ENCODE peak calls at places on chromosomes 2 and 18, in ten cellular contexts. R, O, F, V, C, P, J, E, K and N are unnamed samples.

GRCh38 chr18:22701326-22701725 is 231.8 kb upstream of the RBBP8 start:
- DNase-seq in R (no peak), O (no peak), F (no peak), V (no peak), C (no peak), P (no peak), J (no peak), E (no peak), K (no peak), N (no peak)

GRCh38 chr2:218780851-218781690 is 876 bp upstream of the CYP27A1 start:
- DNase-seq in R (peak; percentile 16), O (peak; percentile 80), F (no peak), V (no peak), C (peak; percentile 19), P (no peak), J (no peak), E (no peak), K (no peak), N (no peak)

GRCh38 chr2:120502761-120503160 is 156.8 kb downstream of the INHBB start:
- DNase-seq in R (no peak), O (no peak), F (no peak), V (no peak), C (no peak), P (no peak), J (no peak), E (no peak), K (no peak), N (no peak)

GRCh38 chr2:238426568-238427434 is at the start of gene ASB1:
- DNase-seq in R (peak; percentile 74), O (peak; percentile 81), F (peak; percentile 70), V (peak; percentile 94), C (peak; percentile 42), P (peak; percentile 74), J (peak; percentile 84), E (peak; percentile 58), K (peak; percentile 92), N (peak; percentile 95)

GRCh38 chr2:129894616-129895015 is 84.8 kb upstream of the RAB6C start:
- DNase-seq in R (no peak), O (no peak), F (no peak), V (no peak), C (no peak), P (no peak), J (no peak), E (no peak), K (peak; percentile 66), N (no peak)

GRCh38 chr2:239723486-239724193 is 301.5 kb downstream of the NDUFA10 start:
- DNase-seq in R (no peak), O (no peak), F (no peak), V (peak; percentile 30), C (no peak), P (no peak), J (no peak), E (no peak), K (peak; percentile 73), N (no peak)

GRCh38 chr2:207088276-207088675 is 77.5 kb downstream of the KLF7 start:
- DNase-seq in R (no peak), O (no peak), F (no peak), V (no peak), C (no peak), P (no peak), J (no peak), E (no peak), K (no peak), N (no peak)

GRCh38 chr18:60981651-60982050 is 351.6 kb upstream of the CDH20 start:
- DNase-seq in R (no peak), O (no peak), F (no peak), V (no peak), C (no peak), P (no peak), J (no peak), E (no peak), K (no peak), N (no peak)

GRCh38 chr2:84962917-84963316 is 8.0 kb upstream of the KCMF1 start:
- DNase-seq in R (no peak), O (no peak), F (no peak), V (no peak), C (no peak), P (no peak), J (no peak), E (no peak), K (no peak), N (no peak)

GRCh38 chr2:121095257-121096080 is 189.5 kb downstream of the TFCP2L1 start:
- DNase-seq in R (peak; percentile 90), O (peak; percentile 54), F (no peak), V (peak; percentile 92), C (peak; percentile 84), P (no peak), J (peak; percentile 71), E (peak; percentile 72), K (no peak), N (peak; percentile 56)

GRCh38 chr2:221477697-221478096 is 94.4 kb downstream of the EPHA4 start:
- DNase-seq in R (no peak), O (no peak), F (no peak), V (no peak), C (no peak), P (no peak), J (no peak), E (no peak), K (no peak), N (no peak)

GRCh38 chr2:197286805-197287595 is 23.6 kb downstream of the ANKRD44 start:
- DNase-seq in R (no peak), O (peak; percentile 39), F (peak; percentile 73), V (no peak), C (no peak), P (peak; percentile 47), J (peak; percentile 57), E (peak; percentile 84), K (no peak), N (peak; percentile 52)

GRCh38 chr2:150309681-150310080 is 177.8 kb downstream of the RND3 start:
- DNase-seq in R (no peak), O (peak; percentile 76), F (no peak), V (no peak), C (no peak), P (no peak), J (no peak), E (peak; percentile 53), K (no peak), N (no peak)

GRCh38 chr2:46460241-46460921 is 19.0 kb upstream of the TMEM247 start:
- DNase-seq in R (no peak), O (no peak), F (no peak), V (no peak), C (peak; percentile 30), P (peak; percentile 55), J (peak; percentile 79), E (peak; percentile 46), K (peak; percentile 72), N (no peak)

GRCh38 chr2:218285604-218286003 is 6.7 kb downstream of the TMBIM1 start:
- DNase-seq in R (no peak), O (no peak), F (no peak), V (no peak), C (no peak), P (no peak), J (peak; percentile 77), E (no peak), K (no peak), N (no peak)

GRCh38 chr2:61114147-61114546 is 47.8 kb upstream of the C2orf74 start:
- DNase-seq in R (no peak), O (no peak), F (no peak), V (peak; percentile 50), C (no peak), P (no peak), J (no peak), E (no peak), K (no peak), N (no peak)

GRCh38 chr2:27613985-27614384 is 14.8 kb downstream of the CCDC121 start:
- DNase-seq in R (no peak), O (no peak), F (no peak), V (no peak), C (no peak), P (no peak), J (no peak), E (no peak), K (no peak), N (no peak)

GRCh38 chr2:175976758-175977157 is 25.3 kb downstream of the LNPK start:
- DNase-seq in R (no peak), O (no peak), F (no peak), V (no peak), C (no peak), P (no peak), J (no peak), E (no peak), K (no peak), N (no peak)

GRCh38 chr2:61855178-61855523 is 1.3 kb upstream of the FAM161A start:
- DNase-seq in R (peak; percentile 75), O (peak; percentile 67), F (no peak), V (peak; percentile 79), C (peak; percentile 43), P (peak; percentile 31), J (peak; percentile 21), E (peak; percentile 11), K (no peak), N (peak; percentile 17)

GRCh38 chr2:102137138-102137537 is 5.4 kb upstream of the IL1R1 start:
- DNase-seq in R (no peak), O (no peak), F (no peak), V (no peak), C (no peak), P (no peak), J (no peak), E (no peak), K (peak; percentile 19), N (no peak)

GRCh38 chr2:233074106-233074505 is 14.0 kb downstream of the INPP5D start:
- DNase-seq in R (no peak), O (no peak), F (no peak), V (peak; percentile 57), C (no peak), P (no peak), J (no peak), E (no peak), K (no peak), N (no peak)

GRCh38 chr2:107811376-107811775 is 15.3 kb upstream of the RGPD4 start:
- DNase-seq in R (no peak), O (no peak), F (no peak), V (no peak), C (no peak), P (no peak), J (no peak), E (no peak), K (no peak), N (no peak)

GRCh38 chr2:134421556-134422328 is 167.9 kb downstream of the MGAT5 start:
- DNase-seq in R (no peak), O (no peak), F (no peak), V (no peak), C (no peak), P (no peak), J (no peak), E (no peak), K (no peak), N (no peak)

GRCh38 chr18:13376841-13377351 is 158.3 kb downstream of the LDLRAD4 start:
- DNase-seq in R (no peak), O (no peak), F (peak; percentile 73), V (peak; percentile 41), C (no peak), P (no peak), J (no peak), E (no peak), K (peak; percentile 80), N (peak; percentile 78)

GRCh38 chr18:45198526-45198925 is 416.8 kb upstream of the SLC14A2 start:
- DNase-seq in R (no peak), O (no peak), F (no peak), V (no peak), C (no peak), P (no peak), J (no peak), E (no peak), K (no peak), N (no peak)